ENCODE peak calls at places on chromosomes 5 and 9, in eight cellular contexts. One of them, this sample, is unnamed. For H3K36me3, the result is how much of the 10 kb centered on the place peaks cover.

GRCh38 chr9:121598167-121599000 is 53.0 kb upstream of the DAB2IP start:
- DNase-seq in mesenchymal stem cell: peak
- DNase-seq in neural progenitor cell: peak
- DNase-seq in CD4-positive, CD25-positive, alpha-beta regulatory T cell: no peak
- DNase-seq in lung: peak
- DNase-seq in heart left ventricle: peak
- DNase-seq in brain microvascular endothelial cell: peak
- DNase-seq in prostate gland: peak
- DNase-seq in this sample: peak

GRCh38 chr5:115815693-115816225 is 700 bp downstream of the CDO1 start:
- DNase-seq in mesenchymal stem cell: peak
- DNase-seq in heart left ventricle: no peak
- DNase-seq in brain microvascular endothelial cell: no peak
- DNase-seq in prostate gland: no peak
- DNase-seq in neural progenitor cell: peak
- DNase-seq in lung: no peak
- DNase-seq in CD4-positive, CD25-positive, alpha-beta regulatory T cell: no peak
- DNase-seq in this sample: no peak

GRCh38 chr9:102403514-102403913 is 591.6 kb upstream of the CYLC2 start:
- DNase-seq in brain microvascular endothelial cell: no peak
- DNase-seq in neural progenitor cell: no peak
- DNase-seq in mesenchymal stem cell: no peak
- DNase-seq in CD4-positive, CD25-positive, alpha-beta regulatory T cell: no peak
- DNase-seq in prostate gland: no peak
- DNase-seq in heart left ventricle: no peak
- DNase-seq in lung: no peak
- DNase-seq in this sample: no peak

GRCh38 chr5:41893074-41893851 is 10.9 kb upstream of the RIMOC1 start:
- DNase-seq in mesenchymal stem cell: no peak
- DNase-seq in lung: no peak
- DNase-seq in heart left ventricle: no peak
- DNase-seq in neural progenitor cell: no peak
- DNase-seq in prostate gland: no peak
- DNase-seq in brain microvascular endothelial cell: no peak
- DNase-seq in CD4-positive, CD25-positive, alpha-beta regulatory T cell: peak
- DNase-seq in this sample: no peak

GRCh38 chr9:134306583-134307222 is 19.6 kb upstream of the RXRA start:
- DNase-seq in heart left ventricle: peak
- DNase-seq in mesenchymal stem cell: no peak
- DNase-seq in prostate gland: no peak
- DNase-seq in brain microvascular endothelial cell: no peak
- DNase-seq in neural progenitor cell: no peak
- DNase-seq in CD4-positive, CD25-positive, alpha-beta regulatory T cell: no peak
- DNase-seq in lung: no peak
- DNase-seq in this sample: no peak

GRCh38 chr5:137385064-137385463 is 114.1 kb downstream of the SPOCK1 start:
- DNase-seq in CD4-positive, CD25-positive, alpha-beta regulatory T cell: no peak
- DNase-seq in lung: no peak
- DNase-seq in prostate gland: no peak
- DNase-seq in brain microvascular endothelial cell: no peak
- DNase-seq in mesenchymal stem cell: no peak
- DNase-seq in neural progenitor cell: no peak
- DNase-seq in heart left ventricle: no peak
- DNase-seq in this sample: no peak

GRCh38 chr5:134581241-134581981 is 51.2 kb downstream of the SAR1B start:
- DNase-seq in lung: no peak
- DNase-seq in neural progenitor cell: no peak
- DNase-seq in prostate gland: no peak
- DNase-seq in heart left ventricle: no peak
- DNase-seq in CD4-positive, CD25-positive, alpha-beta regulatory T cell: no peak
- DNase-seq in brain microvascular endothelial cell: no peak
- DNase-seq in mesenchymal stem cell: no peak
- DNase-seq in this sample: no peak

GRCh38 chr5:146565764-146566163 is 49.8 kb upstream of the GPR151 start:
- DNase-seq in lung: peak
- DNase-seq in brain microvascular endothelial cell: peak
- DNase-seq in prostate gland: no peak
- DNase-seq in mesenchymal stem cell: peak
- DNase-seq in neural progenitor cell: peak
- DNase-seq in heart left ventricle: no peak
- DNase-seq in CD4-positive, CD25-positive, alpha-beta regulatory T cell: peak
- DNase-seq in this sample: peak

GRCh38 chr9:124110307-124110915 is 98.8 kb downstream of the LHX2 start:
- DNase-seq in brain microvascular endothelial cell: peak
- DNase-seq in CD4-positive, CD25-positive, alpha-beta regulatory T cell: peak
- DNase-seq in mesenchymal stem cell: peak
- DNase-seq in lung: peak
- DNase-seq in neural progenitor cell: peak
- DNase-seq in heart left ventricle: peak
- DNase-seq in prostate gland: peak
- DNase-seq in this sample: peak

GRCh38 chr5:100464418-100464817 is 70.8 kb upstream of the FAM174A start:
- DNase-seq in neural progenitor cell: no peak
- DNase-seq in heart left ventricle: no peak
- DNase-seq in CD4-positive, CD25-positive, alpha-beta regulatory T cell: no peak
- DNase-seq in lung: no peak
- DNase-seq in mesenchymal stem cell: peak
- DNase-seq in brain microvascular endothelial cell: peak
- DNase-seq in prostate gland: no peak
- DNase-seq in this sample: no peak

GRCh38 chr9:98864257-98865180 is 57.0 kb downstream of the GALNT12 start:
- DNase-seq in prostate gland: no peak
- DNase-seq in brain microvascular endothelial cell: no peak
- DNase-seq in mesenchymal stem cell: peak
- DNase-seq in CD4-positive, CD25-positive, alpha-beta regulatory T cell: no peak
- DNase-seq in neural progenitor cell: no peak
- DNase-seq in lung: no peak
- DNase-seq in heart left ventricle: no peak
- DNase-seq in this sample: peak

GRCh38 chr5:173890195-173890951 is 2.2 kb downstream of the CPEB4 start:
- DNase-seq in brain microvascular endothelial cell: no peak
- DNase-seq in mesenchymal stem cell: peak
- DNase-seq in prostate gland: no peak
- DNase-seq in heart left ventricle: no peak
- DNase-seq in neural progenitor cell: peak
- DNase-seq in CD4-positive, CD25-positive, alpha-beta regulatory T cell: no peak
- DNase-seq in lung: no peak
- DNase-seq in this sample: peak

GRCh38 chr5:157575096-157575872 is at the start of gene ADAM19:
- DNase-seq in mesenchymal stem cell: peak
- DNase-seq in neural progenitor cell: peak
- DNase-seq in heart left ventricle: peak
- DNase-seq in lung: peak
- DNase-seq in prostate gland: no peak
- DNase-seq in CD4-positive, CD25-positive, alpha-beta regulatory T cell: peak
- DNase-seq in brain microvascular endothelial cell: no peak
- DNase-seq in this sample: peak

GRCh38 chr9:130391863-130392262 is 52.9 kb upstream of the ASS1 start:
- DNase-seq in mesenchymal stem cell: no peak
- DNase-seq in neural progenitor cell: no peak
- DNase-seq in brain microvascular endothelial cell: no peak
- DNase-seq in prostate gland: no peak
- DNase-seq in CD4-positive, CD25-positive, alpha-beta regulatory T cell: no peak
- DNase-seq in lung: no peak
- DNase-seq in heart left ventricle: no peak
- DNase-seq in this sample: no peak

GRCh38 chr5:79795764-79796398 is 106.2 kb downstream of the CMYA5 start:
- DNase-seq in neural progenitor cell: no peak
- DNase-seq in lung: no peak
- DNase-seq in CD4-positive, CD25-positive, alpha-beta regulatory T cell: no peak
- DNase-seq in prostate gland: no peak
- DNase-seq in mesenchymal stem cell: peak
- DNase-seq in heart left ventricle: peak
- DNase-seq in brain microvascular endothelial cell: peak
- DNase-seq in this sample: no peak

GRCh38 chr5:154648706-154649105 is 106.5 kb upstream of the LARP1 start:
- DNase-seq in prostate gland: no peak
- DNase-seq in lung: no peak
- DNase-seq in brain microvascular endothelial cell: no peak
- DNase-seq in CD4-positive, CD25-positive, alpha-beta regulatory T cell: no peak
- DNase-seq in mesenchymal stem cell: peak
- DNase-seq in neural progenitor cell: no peak
- DNase-seq in heart left ventricle: no peak
- DNase-seq in this sample: peak

GRCh38 chr9:91810286-91810905 is 139.6 kb downstream of the ROR2 start:
- DNase-seq in mesenchymal stem cell: no peak
- DNase-seq in neural progenitor cell: no peak
- DNase-seq in lung: no peak
- DNase-seq in prostate gland: no peak
- DNase-seq in CD4-positive, CD25-positive, alpha-beta regulatory T cell: no peak
- DNase-seq in heart left ventricle: no peak
- DNase-seq in brain microvascular endothelial cell: no peak
- DNase-seq in this sample: no peak

GRCh38 chr5:39362646-39363045 is 1.6 kb downstream of the C9 start:
- DNase-seq in prostate gland: no peak
- DNase-seq in neural progenitor cell: no peak
- DNase-seq in CD4-positive, CD25-positive, alpha-beta regulatory T cell: no peak
- DNase-seq in lung: no peak
- DNase-seq in heart left ventricle: no peak
- DNase-seq in brain microvascular endothelial cell: no peak
- DNase-seq in mesenchymal stem cell: no peak
- DNase-seq in this sample: no peak

GRCh38 chr5:39364367-39364766 is at the start of gene C9:
- DNase-seq in brain microvascular endothelial cell: no peak
- DNase-seq in mesenchymal stem cell: no peak
- DNase-seq in heart left ventricle: no peak
- DNase-seq in lung: no peak
- DNase-seq in neural progenitor cell: no peak
- DNase-seq in CD4-positive, CD25-positive, alpha-beta regulatory T cell: no peak
- DNase-seq in prostate gland: no peak
- DNase-seq in this sample: no peak

GRCh38 chr5:39360483-39361071 is 3.7 kb downstream of the C9 start:
- DNase-seq in CD4-positive, CD25-positive, alpha-beta regulatory T cell: no peak
- DNase-seq in brain microvascular endothelial cell: no peak
- DNase-seq in neural progenitor cell: no peak
- DNase-seq in mesenchymal stem cell: no peak
- DNase-seq in prostate gland: no peak
- DNase-seq in lung: no peak
- DNase-seq in heart left ventricle: no peak
- DNase-seq in this sample: no peak

GRCh38 chr5:39363217-39363616 is 1.1 kb downstream of the C9 start:
- DNase-seq in brain microvascular endothelial cell: no peak
- DNase-seq in heart left ventricle: no peak
- DNase-seq in lung: no peak
- DNase-seq in neural progenitor cell: no peak
- DNase-seq in CD4-positive, CD25-positive, alpha-beta regulatory T cell: no peak
- DNase-seq in prostate gland: no peak
- DNase-seq in mesenchymal stem cell: no peak
- DNase-seq in this sample: no peak

DNA sequence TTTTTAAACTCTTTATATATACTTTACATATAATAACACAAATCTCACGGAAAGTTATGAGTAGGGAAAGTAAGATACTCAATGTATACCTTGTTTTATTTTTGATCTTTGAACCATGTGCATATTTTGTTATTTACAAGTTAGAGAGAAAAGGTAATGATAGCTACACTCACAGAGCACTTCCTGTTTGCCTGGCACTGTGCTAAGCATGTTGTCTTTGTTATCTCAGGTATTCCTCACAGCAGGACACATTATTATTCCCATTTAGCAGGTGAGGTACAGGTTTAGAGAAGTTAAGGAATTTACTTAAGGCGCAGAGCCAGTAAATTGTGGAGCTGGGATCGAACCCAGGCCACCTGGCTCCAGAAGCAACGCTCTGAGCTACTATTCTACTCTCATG is 3.0 kb downstream of the C9 start:
- DNase-seq in mesenchymal stem cell: no peak
- DNase-seq in prostate gland: no peak
- DNase-seq in heart left ventricle: no peak
- DNase-seq in brain microvascular endothelial cell: no peak
- DNase-seq in CD4-positive, CD25-positive, alpha-beta regulatory T cell: no peak
- DNase-seq in lung: no peak
- DNase-seq in neural progenitor cell: no peak
- DNase-seq in this sample: no peak
- H3K36me3 ChIP-seq in mesenchymal stem cell: under half
- H3K36me3 ChIP-seq in prostate gland: under half
- H3K36me3 ChIP-seq in heart left ventricle: under half
- H3K36me3 ChIP-seq in brain microvascular endothelial cell: under half
- H3K36me3 ChIP-seq in CD4-positive, CD25-positive, alpha-beta regulatory T cell: under half
- H3K36me3 ChIP-seq in lung: under half
- H3K36me3 ChIP-seq in neural progenitor cell: under half
- H3K36me3 ChIP-seq in this sample: under half

GRCh38 chr9:131745611-131746010 is 5.7 kb upstream of the RAPGEF1 start:
- DNase-seq in prostate gland: peak
- DNase-seq in lung: no peak
- DNase-seq in heart left ventricle: no peak
- DNase-seq in CD4-positive, CD25-positive, alpha-beta regulatory T cell: no peak
- DNase-seq in brain microvascular endothelial cell: no peak
- DNase-seq in neural progenitor cell: no peak
- DNase-seq in mesenchymal stem cell: no peak
- DNase-seq in this sample: no peak
- H3K36me3 ChIP-seq in prostate gland: under half
- H3K36me3 ChIP-seq in lung: under half
- H3K36me3 ChIP-seq in heart left ventricle: under half
- H3K36me3 ChIP-seq in CD4-positive, CD25-positive, alpha-beta regulatory T cell: under half
- H3K36me3 ChIP-seq in brain microvascular endothelial cell: under half
- H3K36me3 ChIP-seq in neural progenitor cell: under half
- H3K36me3 ChIP-seq in mesenchymal stem cell: under half
- H3K36me3 ChIP-seq in this sample: under half

GRCh38 chr5:179212870-179213269 is 132.4 kb downstream of the ADAMTS2 start:
- DNase-seq in lung: no peak
- DNase-seq in mesenchymal stem cell: no peak
- DNase-seq in brain microvascular endothelial cell: no peak
- DNase-seq in heart left ventricle: peak
- DNase-seq in neural progenitor cell: peak
- DNase-seq in prostate gland: no peak
- DNase-seq in CD4-positive, CD25-positive, alpha-beta regulatory T cell: no peak
- DNase-seq in this sample: no peak
- H3K36me3 ChIP-seq in lung: under half
- H3K36me3 ChIP-seq in mesenchymal stem cell: under half
- H3K36me3 ChIP-seq in brain microvascular endothelial cell: under half
- H3K36me3 ChIP-seq in heart left ventricle: under half
- H3K36me3 ChIP-seq in neural progenitor cell: under half
- H3K36me3 ChIP-seq in prostate gland: under half
- H3K36me3 ChIP-seq in CD4-positive, CD25-positive, alpha-beta regulatory T cell: under half
- H3K36me3 ChIP-seq in this sample: under half

GRCh38 chr9:113205449-113206247 is 15.4 kb downstream of the FKBP15 start:
- DNase-seq in brain microvascular endothelial cell: no peak
- DNase-seq in neural progenitor cell: no peak
- DNase-seq in CD4-positive, CD25-positive, alpha-beta regulatory T cell: no peak
- DNase-seq in heart left ventricle: no peak
- DNase-seq in mesenchymal stem cell: no peak
- DNase-seq in prostate gland: no peak
- DNase-seq in lung: no peak
- DNase-seq in this sample: no peak

DNA sequence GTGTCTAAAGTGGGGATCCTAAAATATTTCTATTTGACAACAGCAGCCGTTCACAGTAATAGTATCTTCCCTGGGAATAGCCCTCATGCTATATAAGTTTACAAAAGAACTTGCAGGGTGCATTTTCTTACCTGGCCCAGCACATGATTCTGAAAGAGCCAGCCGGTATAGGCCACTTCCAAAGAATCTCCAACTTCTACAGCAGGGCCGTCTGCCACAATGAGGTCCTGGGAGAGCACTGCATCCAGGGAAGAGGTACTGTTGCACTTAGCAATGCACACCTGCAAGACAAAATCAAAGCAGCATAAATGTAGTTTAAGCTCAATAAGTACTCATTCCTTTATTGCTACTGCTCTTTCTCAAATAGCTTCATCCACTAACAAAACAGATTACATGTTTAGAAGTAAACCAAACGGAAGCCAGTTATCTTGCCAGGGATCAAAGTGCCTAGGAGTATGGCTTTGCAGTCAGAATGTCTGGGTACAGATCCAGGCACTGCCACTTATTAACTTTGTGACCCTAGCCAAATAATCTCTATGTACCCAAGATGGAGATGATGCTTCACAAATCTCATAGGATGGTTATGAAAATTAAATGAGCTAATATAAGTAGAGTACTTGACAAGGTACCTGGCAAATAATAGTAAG is 21.3 kb downstream of the FKBP15 start:
- DNase-seq in CD4-positive, CD25-positive, alpha-beta regulatory T cell: no peak
- DNase-seq in lung: no peak
- DNase-seq in heart left ventricle: no peak
- DNase-seq in brain microvascular endothelial cell: no peak
- DNase-seq in neural progenitor cell: no peak
- DNase-seq in prostate gland: no peak
- DNase-seq in mesenchymal stem cell: no peak
- DNase-seq in this sample: no peak
- H3K36me3 ChIP-seq in CD4-positive, CD25-positive, alpha-beta regulatory T cell: half or more
- H3K36me3 ChIP-seq in lung: under half
- H3K36me3 ChIP-seq in heart left ventricle: half or more
- H3K36me3 ChIP-seq in brain microvascular endothelial cell: under half
- H3K36me3 ChIP-seq in neural progenitor cell: under half
- H3K36me3 ChIP-seq in prostate gland: under half
- H3K36me3 ChIP-seq in mesenchymal stem cell: under half
- H3K36me3 ChIP-seq in this sample: under half

This sample was measured in adrenal gland.